ENCODE peak calls at places on chromosomes 3 and 15, in ten cellular contexts. R, V, W, Z, Y, U, L, E, O and G are unnamed samples.

GRCh38 chr3:47661121-47661752 is 82.6 kb upstream of the CSPG5 start:
- DNase-seq in Y (no peak), R (no peak), Z (no peak), U (no peak), L (peak), O (no peak), V (peak), W (no peak), E (no peak), G (peak)

GRCh38 chr15:50484781-50485180 is 60.6 kb downstream of the USP8 start:
- DNase-seq in Z (no peak), O (no peak), W (no peak), V (no peak), L (no peak), E (no peak), R (no peak), U (no peak), Y (no peak), G (no peak)

GRCh38 chr3:129312671-129313414 is 34.2 kb downstream of the HMCES start:
- DNase-seq in W (no peak), R (no peak), V (peak), O (peak), U (no peak), E (no peak), L (no peak), Z (no peak), Y (no peak), G (no peak)

GRCh38 chr3:176951586-176952292 is 245.5 kb downstream of the TBL1XR1 start:
- DNase-seq in Y (no peak), V (peak), O (no peak), W (no peak), L (no peak), U (no peak), R (no peak), E (no peak), Z (no peak), G (peak)

GRCh38 chr3:157336252-157337009 is 100.2 kb upstream of the PTX3 start:
- DNase-seq in W (no peak), Y (no peak), Z (no peak), E (no peak), V (peak), O (no peak), U (no peak), R (no peak), L (no peak), G (no peak)

GRCh38 chr3:52208556-52208955 is 10.6 kb downstream of the ALAS1 start:
- DNase-seq in Y (no peak), W (no peak), Z (no peak), E (no peak), U (no peak), R (no peak), O (no peak), V (no peak), L (no peak), G (no peak)

GRCh38 chr3:69830147-69830546 is 90.9 kb downstream of the MITF start:
- DNase-seq in Y (no peak), V (no peak), O (no peak), L (no peak), U (no peak), E (no peak), R (no peak), W (no peak), Z (no peak), G (no peak)

GRCh38 chr3:87350367-87351199 is 74.2 kb upstream of the POU1F1 start:
- DNase-seq in O (peak), Y (peak), W (no peak), L (peak), U (peak), E (no peak), V (peak), Z (peak), R (peak), G (peak)

GRCh38 chr3:143263844-143264243 is 144.3 kb downstream of the CHST2 start:
- DNase-seq in E (peak), Y (no peak), W (no peak), L (peak), O (no peak), Z (no peak), U (no peak), V (no peak), R (no peak), G (no peak)

GRCh38 chr3:30710017-30710416 is 103.6 kb downstream of the TGFBR2 start:
- DNase-seq in Z (no peak), O (no peak), E (no peak), R (no peak), Y (no peak), L (no peak), W (no peak), U (no peak), V (no peak), G (no peak)

GRCh38 chr3:168025076-168025475 is 70.6 kb downstream of the GOLIM4 start:
- DNase-seq in U (no peak), Y (no peak), V (peak), W (no peak), R (no peak), E (no peak), Z (no peak), L (peak), O (no peak), G (peak)

GRCh38 chr15:50236433-50236832 is 29.1 kb downstream of the HDC start:
- DNase-seq in Y (no peak), V (no peak), L (no peak), R (no peak), O (no peak), U (no peak), W (no peak), Z (no peak), E (no peak), G (no peak)

GRCh38 chr3:179613807-179614206 is 9.2 kb downstream of the NDUFB5 start:
- DNase-seq in O (no peak), R (no peak), L (no peak), E (no peak), U (no peak), Y (no peak), W (no peak), Z (no peak), V (peak), G (peak)

GRCh38 chr3:124584552-124585391 is 145.5 kb upstream of the UMPS start:
- DNase-seq in V (peak), R (peak), Y (peak), E (no peak), Z (peak), W (peak), U (peak), O (no peak), L (peak), G (peak)

GRCh38 chr3:150268426-150269321 is 139.4 kb upstream of the TSC22D2 start:
- DNase-seq in U (no peak), Y (no peak), R (peak), L (no peak), V (peak), O (no peak), E (no peak), Z (no peak), W (no peak), G (no peak)

GRCh38 chr3:195247863-195248189 is 23.1 kb downstream of the XXYLT1 start:
- DNase-seq in U (no peak), W (no peak), E (no peak), R (no peak), L (no peak), V (no peak), Y (no peak), Z (no peak), O (peak), G (no peak)

GRCh38 chr15:73951591-73951990 is 25.3 kb downstream of the LOXL1 start:
- DNase-seq in R (no peak), W (no peak), Y (no peak), E (no peak), Z (peak), O (no peak), V (no peak), L (no peak), U (no peak), G (no peak)

GRCh38 chr15:79314811-79315210 is 3.9 kb downstream of the TMED3 start:
- DNase-seq in R (no peak), O (no peak), Z (no peak), L (peak), U (no peak), Y (no peak), W (no peak), V (no peak), E (no peak), G (no peak)

GRCh38 chr3:10473581-10474438 is 31.6 kb downstream of the ATP2B2 start:
- DNase-seq in O (peak), R (no peak), V (no peak), L (no peak), U (no peak), W (peak), Y (no peak), Z (peak), E (no peak), G (no peak)

GRCh38 chr3:187295635-187296034 is 4.1 kb upstream of the MASP1 start:
- DNase-seq in R (no peak), O (no peak), Y (peak), V (no peak), L (no peak), W (no peak), E (no peak), Z (peak), U (no peak), G (no peak)

GRCh38 chr3:34869696-34870095 is 769.6 kb upstream of the ARPP21 start:
- DNase-seq in Z (no peak), R (no peak), V (no peak), W (no peak), U (no peak), Y (no peak), O (no peak), E (no peak), L (no peak), G (no peak)

GRCh38 chr3:10259036-10259435 is 10.8 kb downstream of the TATDN2 start:
- DNase-seq in Y (no peak), W (no peak), E (no peak), Z (no peak), L (no peak), R (no peak), V (no peak), O (no peak), U (no peak), G (no peak)

GRCh38 chr3:101827211-101828174 is 21.8 kb upstream of the NFKBIZ start:
- DNase-seq in R (peak), L (peak), V (peak), U (peak), E (no peak), O (peak), Y (peak), Z (peak), W (peak), G (peak)

GRCh38 chr3:2770451-2770850 is 339.7 kb downstream of the IL5RA start:
- DNase-seq in Y (peak), W (no peak), E (no peak), O (no peak), V (no peak), R (peak), U (no peak), Z (no peak), L (no peak), G (no peak)

GRCh38 chr15:99296386-99296785 is 45.1 kb downstream of the LRRC28 start:
- DNase-seq in L (no peak), W (no peak), R (no peak), E (no peak), U (no peak), Y (no peak), O (no peak), V (no peak), Z (no peak), G (peak)

DNA sequence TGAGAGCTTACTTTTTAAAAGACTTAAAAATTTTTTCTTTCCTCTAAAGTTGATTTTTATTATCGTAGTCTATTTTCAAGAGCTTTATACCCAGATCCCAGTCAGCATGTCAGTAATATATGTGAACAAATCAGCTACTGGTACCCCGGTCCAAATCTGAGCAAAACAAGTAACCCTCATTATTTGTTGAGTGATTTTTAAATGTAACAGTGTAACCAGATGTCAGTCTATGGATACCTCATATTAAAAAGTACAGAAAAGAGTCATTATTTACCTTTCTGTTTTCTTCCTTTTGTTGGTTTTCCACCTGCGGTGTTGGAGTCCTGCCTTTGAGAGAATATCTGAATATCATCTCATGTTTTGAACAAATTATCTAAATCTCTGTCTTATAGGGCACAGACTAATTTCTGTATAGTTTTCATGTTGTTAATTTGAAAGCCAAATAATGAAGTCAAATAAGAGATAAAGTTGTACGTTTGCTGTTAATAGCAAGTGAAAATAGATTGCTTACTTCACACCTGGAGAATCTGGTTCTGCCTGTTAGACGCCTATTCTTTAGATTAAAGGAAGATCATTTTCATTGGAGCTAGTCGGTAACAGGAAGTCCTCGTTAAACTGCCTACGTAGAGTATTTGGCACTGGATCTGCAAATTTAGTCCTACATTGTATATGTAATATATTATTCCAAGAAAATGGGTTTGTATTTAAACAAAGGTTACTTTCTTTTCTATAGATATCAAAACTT is at the start of gene STX19:
- DNase-seq in R (no peak), U (peak), V (no peak), L (peak), W (no peak), O (no peak), E (no peak), Z (peak), Y (no peak), G (no peak)
- H2AFZ ChIP-seq in R (no peak), U (no peak), V (no peak), L (peak), W (no peak), O (no peak), E (peak), Z (no peak), Y (no peak), G (no peak)

GRCh38 chr15:76954744-76955143 is 23.2 kb downstream of the RCN2 start:
- DNase-seq in L (peak), O (no peak), R (no peak), V (peak), U (no peak), Z (no peak), W (no peak), E (no peak), Y (no peak), G (peak)
- H2AFZ ChIP-seq in L (no peak), O (no peak), R (no peak), V (no peak), U (no peak), Z (no peak), W (no peak), E (no peak), Y (no peak), G (no peak)

GRCh38 chr15:59550961-59551360 is 60.6 kb upstream of the GCNT3 start:
- DNase-seq in W (no peak), L (no peak), E (no peak), Z (no peak), U (no peak), O (no peak), Y (no peak), V (no peak), R (peak), G (no peak)

GRCh38 chr15:59550520-59550919 is 61.1 kb upstream of the GCNT3 start:
- DNase-seq in O (no peak), Z (no peak), E (no peak), U (no peak), Y (no peak), R (no peak), L (no peak), W (no peak), V (no peak), G (no peak)

GRCh38 chr15:59549339-59549807 is 62.2 kb upstream of the GCNT3 start:
- DNase-seq in E (no peak), Z (peak), R (no peak), Y (no peak), U (no peak), W (peak), O (no peak), L (no peak), V (no peak), G (no peak)

GRCh38 chr15:59549826-59550225 is 61.8 kb upstream of the GCNT3 start:
- DNase-seq in U (no peak), O (no peak), L (no peak), R (no peak), Z (peak), E (no peak), Y (no peak), V (no peak), W (no peak), G (no peak)

GRCh38 chr15:59548501-59549230 is 62.9 kb upstream of the GCNT3 start:
- DNase-seq in Z (peak), V (no peak), L (no peak), U (no peak), Y (no peak), O (no peak), E (no peak), W (no peak), R (no peak), G (no peak)
- H2AFZ ChIP-seq in Z (no peak), V (no peak), L (no peak), U (no peak), Y (no peak), O (no peak), E (no peak), W (no peak), R (no peak), G (no peak)

GRCh38 chr15:58521293-58521991 is 89.7 kb downstream of the LIPC start:
- DNase-seq in Z (peak), O (no peak), R (peak), V (peak), Y (no peak), W (peak), U (peak), L (peak), E (peak), G (peak)

GRCh38 chr15:58522391-58522790 is 90.6 kb downstream of the LIPC start:
- DNase-seq in U (no peak), Z (no peak), V (no peak), E (no peak), R (no peak), W (no peak), O (no peak), Y (no peak), L (no peak), G (no peak)

GRCh38 chr15:58522865-58523264 is 91.1 kb downstream of the LIPC start:
- DNase-seq in L (no peak), R (no peak), Z (no peak), E (no peak), W (no peak), V (no peak), Y (no peak), U (no peak), O (no peak), G (no peak)

GRCh38 chr15:58520464-58520863 is 88.7 kb downstream of the LIPC start:
- DNase-seq in U (no peak), W (no peak), V (no peak), Y (no peak), L (no peak), O (no peak), E (no peak), R (no peak), Z (no peak), G (no peak)

DNA sequence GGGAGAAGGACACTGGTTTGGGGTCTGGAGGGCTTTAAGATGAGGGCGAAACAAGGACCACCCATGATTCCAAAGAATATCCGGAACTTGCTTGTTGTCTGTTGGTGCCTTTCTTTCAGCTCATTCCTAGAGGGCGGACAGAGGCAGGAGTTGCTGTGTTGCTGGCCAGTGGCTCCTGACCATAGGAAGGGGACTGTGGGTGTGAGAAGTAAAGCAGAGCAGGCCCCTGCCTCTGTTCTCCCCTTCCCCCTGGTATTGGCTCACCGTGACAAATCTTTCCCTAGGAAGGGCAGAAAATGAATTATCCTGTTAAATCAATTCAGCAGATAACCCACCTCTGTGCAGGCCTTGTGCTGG is 89.1 kb downstream of the LIPC start:
- DNase-seq in E (no peak), Y (peak), W (no peak), V (no peak), O (no peak), U (no peak), L (no peak), R (no peak), Z (no peak), G (no peak)
- H2AFZ ChIP-seq in E (peak), Y (peak), W (no peak), V (peak), O (no peak), U (no peak), L (peak), R (no peak), Z (peak), G (no peak)

GRCh38 chr3:189369636-189370035 is 197.9 kb downstream of the TPRG1 start:
- DNase-seq in Z (no peak), L (no peak), U (no peak), V (no peak), R (no peak), O (no peak), Y (no peak), E (no peak), W (no peak), G (no peak)

GRCh38 chr3:189368384-189368783 is 196.6 kb downstream of the TPRG1 start:
- DNase-seq in O (peak), L (no peak), Y (no peak), V (no peak), Z (no peak), W (no peak), R (no peak), E (no peak), U (no peak), G (no peak)

DNA sequence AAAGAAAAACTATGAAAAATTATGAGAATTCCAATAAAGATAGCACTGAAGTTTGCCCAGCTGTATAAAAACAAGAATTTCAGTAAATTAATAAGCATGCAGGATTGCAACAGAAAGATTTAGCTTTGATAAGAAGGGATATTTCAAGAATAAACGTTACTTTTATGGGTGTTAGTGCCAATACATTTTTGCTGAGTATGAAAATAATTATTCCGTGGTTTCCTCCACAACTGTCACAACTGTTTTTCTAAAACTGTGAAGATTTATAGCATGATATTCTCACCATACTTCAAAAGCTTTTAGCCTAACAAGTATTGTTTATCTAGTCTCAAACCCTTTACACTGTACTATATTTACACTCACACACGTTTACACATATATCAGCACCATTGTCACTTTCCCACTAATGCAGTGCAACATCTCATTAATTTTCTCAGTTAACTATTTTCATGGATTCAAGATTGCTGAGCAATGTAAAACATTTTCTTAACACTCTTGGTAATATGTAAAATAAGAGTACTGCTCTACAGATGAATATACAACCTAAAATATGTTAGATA is 200.5 kb downstream of the TPRG1 start:
- DNase-seq in O (no peak), Z (no peak), R (no peak), L (no peak), W (no peak), U (no peak), Y (no peak), V (no peak), E (no peak), G (no peak)
- H2AFZ ChIP-seq in O (no peak), Z (no peak), R (no peak), L (no peak), W (no peak), U (no peak), Y (no peak), V (no peak), E (no peak), G (no peak)

GRCh38 chr3:97108136-97108535 is 293.7 kb downstream of the EPHA6 start:
- DNase-seq in U (no peak), E (no peak), L (no peak), Y (no peak), W (no peak), Z (no peak), V (no peak), R (no peak), O (no peak), G (no peak)
- H2AFZ ChIP-seq in U (no peak), E (no peak), L (no peak), Y (no peak), W (no peak), Z (no peak), V (no peak), R (no peak), O (no peak), G (no peak)

GRCh38 chr15:56805466-56806146 is 72.3 kb upstream of the ZNF280D start:
- DNase-seq in V (peak), U (peak), O (no peak), W (no peak), L (peak), E (no peak), R (no peak), Z (no peak), Y (no peak), G (peak)
- H2AFZ ChIP-seq in V (no peak), U (peak), O (peak), W (no peak), L (no peak), E (peak), R (no peak), Z (no peak), Y (no peak), G (peak)

GRCh38 chr15:63473007-63473748 is 31.2 kb upstream of the USP3 start:
- DNase-seq in U (no peak), Z (no peak), O (no peak), E (no peak), Y (no peak), W (no peak), L (no peak), R (peak), V (no peak), G (no peak)

GRCh38 chr15:63474810-63475316 is 29.5 kb upstream of the USP3 start:
- DNase-seq in U (no peak), Y (no peak), W (no peak), R (peak), Z (no peak), V (no peak), E (no peak), L (peak), O (peak), G (peak)

GRCh38 chr15:63475670-63476069 is 28.7 kb upstream of the USP3 start:
- DNase-seq in O (no peak), E (no peak), U (no peak), Z (no peak), R (no peak), L (no peak), V (no peak), Y (no peak), W (no peak), G (no peak)

GRCh38 chr15:63473999-63474809 is 30.2 kb upstream of the USP3 start:
- DNase-seq in W (peak), E (no peak), R (peak), V (peak), Z (peak), U (no peak), Y (peak), O (peak), L (peak), G (peak)

GRCh38 chr15:63473749-63473998 is 30.7 kb upstream of the USP3 start:
- DNase-seq in Z (no peak), R (no peak), O (no peak), L (no peak), Y (no peak), V (no peak), U (no peak), W (no peak), E (no peak), G (no peak)
- H2AFZ ChIP-seq in Z (peak), R (no peak), O (peak), L (no peak), Y (no peak), V (peak), U (no peak), W (no peak), E (no peak), G (no peak)